ENCODE peak calls at places on chromosomes 6 and 20, in four cellular contexts. One of them, this sample, is unnamed.
A peak's percentile ranks its signal among the peaks of the same experiment; 100 is the strongest.

GRCh38 chr6:137903933-137904821 is 37.1 kb downstream of the TNFAIP3 start:
- DNase-seq in activated CD8-positive, alpha-beta memory T cell treated with anti-CD3 and anti-CD28 coated beads, Interleukin-2, amount 50 U/mL, for 4 hours: peak; percentile 26
- DNase-seq in substantia nigra: no peak
- DNase-seq in T follicular helper cell: no peak
- DNase-seq in this sample: no peak

GRCh38 chr6:160347259-160348208 is 644 bp upstream of the SLC22A3 start:
- DNase-seq in activated CD8-positive, alpha-beta memory T cell treated with anti-CD3 and anti-CD28 coated beads, Interleukin-2, amount 50 U/mL, for 4 hours: no peak
- DNase-seq in substantia nigra: no peak
- DNase-seq in T follicular helper cell: no peak
- DNase-seq in this sample: no peak

GRCh38 chr6:24126586-24127192 is 674 bp downstream of the NRSN1 start:
- DNase-seq in activated CD8-positive, alpha-beta memory T cell treated with anti-CD3 and anti-CD28 coated beads, Interleukin-2, amount 50 U/mL, for 4 hours: no peak
- DNase-seq in substantia nigra: peak; percentile 9
- DNase-seq in T follicular helper cell: no peak
- DNase-seq in this sample: no peak

GRCh38 chr20:44006578-44006977 is 91.9 kb downstream of the TOX2 start:
- DNase-seq in activated CD8-positive, alpha-beta memory T cell treated with anti-CD3 and anti-CD28 coated beads, Interleukin-2, amount 50 U/mL, for 4 hours: no peak
- DNase-seq in substantia nigra: no peak
- DNase-seq in T follicular helper cell: no peak
- DNase-seq in this sample: no peak

GRCh38 chr20:34717230-34718095 is 13.3 kb downstream of the TP53INP2 start:
- DNase-seq in activated CD8-positive, alpha-beta memory T cell treated with anti-CD3 and anti-CD28 coated beads, Interleukin-2, amount 50 U/mL, for 4 hours: no peak
- DNase-seq in substantia nigra: no peak
- DNase-seq in T follicular helper cell: no peak
- DNase-seq in this sample: no peak

GRCh38 chr6:170450946-170451761 is 102.0 kb downstream of the PSMB1 start:
- DNase-seq in activated CD8-positive, alpha-beta memory T cell treated with anti-CD3 and anti-CD28 coated beads, Interleukin-2, amount 50 U/mL, for 4 hours: no peak
- DNase-seq in substantia nigra: no peak
- DNase-seq in T follicular helper cell: no peak
- DNase-seq in this sample: no peak

GRCh38 chr6:111985202-111985731 is 68.6 kb upstream of the CCN6 start:
- DNase-seq in activated CD8-positive, alpha-beta memory T cell treated with anti-CD3 and anti-CD28 coated beads, Interleukin-2, amount 50 U/mL, for 4 hours: peak; percentile 38
- DNase-seq in substantia nigra: no peak
- DNase-seq in T follicular helper cell: no peak
- DNase-seq in this sample: no peak

GRCh38 chr6:137738931-137739504 is 128.0 kb upstream of the TNFAIP3 start:
- DNase-seq in activated CD8-positive, alpha-beta memory T cell treated with anti-CD3 and anti-CD28 coated beads, Interleukin-2, amount 50 U/mL, for 4 hours: no peak
- DNase-seq in substantia nigra: no peak
- DNase-seq in T follicular helper cell: no peak
- DNase-seq in this sample: no peak

GRCh38 chr20:62557425-62557824 is 81.6 kb upstream of the GATA5 start:
- DNase-seq in activated CD8-positive, alpha-beta memory T cell treated with anti-CD3 and anti-CD28 coated beads, Interleukin-2, amount 50 U/mL, for 4 hours: no peak
- DNase-seq in substantia nigra: no peak
- DNase-seq in T follicular helper cell: no peak
- DNase-seq in this sample: no peak

GRCh38 chr6:137697267-137697938 is 169.7 kb upstream of the TNFAIP3 start:
- DNase-seq in activated CD8-positive, alpha-beta memory T cell treated with anti-CD3 and anti-CD28 coated beads, Interleukin-2, amount 50 U/mL, for 4 hours: no peak
- DNase-seq in substantia nigra: no peak
- DNase-seq in T follicular helper cell: no peak
- DNase-seq in this sample: no peak

GRCh38 chr6:144722214-144722737 is 437.1 kb downstream of the UTRN start:
- DNase-seq in activated CD8-positive, alpha-beta memory T cell treated with anti-CD3 and anti-CD28 coated beads, Interleukin-2, amount 50 U/mL, for 4 hours: no peak
- DNase-seq in substantia nigra: no peak
- DNase-seq in T follicular helper cell: no peak
- DNase-seq in this sample: no peak

GRCh38 chr6:133837801-133838349 is 51.0 kb upstream of the TCF21 start:
- DNase-seq in activated CD8-positive, alpha-beta memory T cell treated with anti-CD3 and anti-CD28 coated beads, Interleukin-2, amount 50 U/mL, for 4 hours: peak; percentile 47
- DNase-seq in substantia nigra: no peak
- DNase-seq in T follicular helper cell: peak; percentile 33
- DNase-seq in this sample: no peak

GRCh38 chr6:11042750-11043551 is 1.2 kb downstream of the ELOVL2 start:
- DNase-seq in activated CD8-positive, alpha-beta memory T cell treated with anti-CD3 and anti-CD28 coated beads, Interleukin-2, amount 50 U/mL, for 4 hours: no peak
- DNase-seq in substantia nigra: no peak
- DNase-seq in T follicular helper cell: no peak
- DNase-seq in this sample: no peak

GRCh38 chr6:32609731-32610640 is 20.3 kb upstream of the HLA-DRB1 start:
- DNase-seq in activated CD8-positive, alpha-beta memory T cell treated with anti-CD3 and anti-CD28 coated beads, Interleukin-2, amount 50 U/mL, for 4 hours: peak; percentile 52
- DNase-seq in substantia nigra: peak; percentile 7
- DNase-seq in T follicular helper cell: peak; percentile 46
- DNase-seq in this sample: no peak

GRCh38 chr6:10416516-10416862 is 1.6 kb upstream of the TFAP2A start:
- DNase-seq in activated CD8-positive, alpha-beta memory T cell treated with anti-CD3 and anti-CD28 coated beads, Interleukin-2, amount 50 U/mL, for 4 hours: no peak
- DNase-seq in substantia nigra: no peak
- DNase-seq in T follicular helper cell: no peak
- DNase-seq in this sample: no peak

GRCh38 chr6:15907914-15908518 is 220.9 kb upstream of the MYLIP start:
- DNase-seq in activated CD8-positive, alpha-beta memory T cell treated with anti-CD3 and anti-CD28 coated beads, Interleukin-2, amount 50 U/mL, for 4 hours: no peak
- DNase-seq in substantia nigra: no peak
- DNase-seq in T follicular helper cell: no peak
- DNase-seq in this sample: no peak

GRCh38 chr6:158072083-158072721 is 90.5 kb downstream of the SYNJ2 start:
- DNase-seq in activated CD8-positive, alpha-beta memory T cell treated with anti-CD3 and anti-CD28 coated beads, Interleukin-2, amount 50 U/mL, for 4 hours: peak; percentile 71
- DNase-seq in substantia nigra: peak; percentile 51
- DNase-seq in T follicular helper cell: peak; percentile 36
- DNase-seq in this sample: peak; percentile 49

GRCh38 chr6:96862560-96862959 is 25.3 kb upstream of the GPR63 start:
- DNase-seq in activated CD8-positive, alpha-beta memory T cell treated with anti-CD3 and anti-CD28 coated beads, Interleukin-2, amount 50 U/mL, for 4 hours: no peak
- DNase-seq in substantia nigra: no peak
- DNase-seq in T follicular helper cell: no peak
- DNase-seq in this sample: no peak

GRCh38 chr6:70145178-70145577 is 157.7 kb downstream of the COL9A1 start:
- DNase-seq in activated CD8-positive, alpha-beta memory T cell treated with anti-CD3 and anti-CD28 coated beads, Interleukin-2, amount 50 U/mL, for 4 hours: no peak
- DNase-seq in substantia nigra: no peak
- DNase-seq in T follicular helper cell: no peak
- DNase-seq in this sample: no peak

GRCh38 chr6:166253277-166254229 is 54.6 kb downstream of the PRR18 start:
- DNase-seq in activated CD8-positive, alpha-beta memory T cell treated with anti-CD3 and anti-CD28 coated beads, Interleukin-2, amount 50 U/mL, for 4 hours: no peak
- DNase-seq in substantia nigra: no peak
- DNase-seq in T follicular helper cell: no peak
- DNase-seq in this sample: no peak

GRCh38 chr20:31910071-31910803 is 39.8 kb downstream of the TTLL9 start:
- DNase-seq in activated CD8-positive, alpha-beta memory T cell treated with anti-CD3 and anti-CD28 coated beads, Interleukin-2, amount 50 U/mL, for 4 hours: no peak
- DNase-seq in substantia nigra: no peak
- DNase-seq in T follicular helper cell: no peak
- DNase-seq in this sample: no peak

GRCh38 chr6:146420255-146420654 is 123.4 kb upstream of the RAB32 start:
- DNase-seq in activated CD8-positive, alpha-beta memory T cell treated with anti-CD3 and anti-CD28 coated beads, Interleukin-2, amount 50 U/mL, for 4 hours: no peak
- DNase-seq in substantia nigra: no peak
- DNase-seq in T follicular helper cell: no peak
- DNase-seq in this sample: no peak

GRCh38 chr6:30922447-30922852 is 8.4 kb downstream of the VARS2 start:
- DNase-seq in activated CD8-positive, alpha-beta memory T cell treated with anti-CD3 and anti-CD28 coated beads, Interleukin-2, amount 50 U/mL, for 4 hours: no peak
- DNase-seq in substantia nigra: no peak
- DNase-seq in T follicular helper cell: no peak
- DNase-seq in this sample: no peak

GRCh38 chr6:99588618-99589289 is 17.9 kb upstream of the PRDM13 start:
- DNase-seq in activated CD8-positive, alpha-beta memory T cell treated with anti-CD3 and anti-CD28 coated beads, Interleukin-2, amount 50 U/mL, for 4 hours: peak; percentile 72
- DNase-seq in substantia nigra: peak; percentile 13
- DNase-seq in T follicular helper cell: peak; percentile 42
- DNase-seq in this sample: no peak

GRCh38 chr20:63451821-63452220 is 20.6 kb downstream of the KCNQ2 start:
- DNase-seq in activated CD8-positive, alpha-beta memory T cell treated with anti-CD3 and anti-CD28 coated beads, Interleukin-2, amount 50 U/mL, for 4 hours: no peak
- DNase-seq in substantia nigra: no peak
- DNase-seq in T follicular helper cell: no peak
- DNase-seq in this sample: no peak

GRCh38 chr6:137909533-137909932 is 42.5 kb downstream of the TNFAIP3 start:
- DNase-seq in activated CD8-positive, alpha-beta memory T cell treated with anti-CD3 and anti-CD28 coated beads, Interleukin-2, amount 50 U/mL, for 4 hours: no peak
- DNase-seq in substantia nigra: no peak
- DNase-seq in T follicular helper cell: no peak
- DNase-seq in this sample: no peak

GRCh38 chr6:5998236-5998635 is 8.5 kb downstream of the NRN1 start:
- DNase-seq in activated CD8-positive, alpha-beta memory T cell treated with anti-CD3 and anti-CD28 coated beads, Interleukin-2, amount 50 U/mL, for 4 hours: no peak
- DNase-seq in substantia nigra: no peak
- DNase-seq in T follicular helper cell: no peak
- DNase-seq in this sample: no peak

GRCh38 chr6:149948616-149949015 is 6.8 kb downstream of the ULBP2 start:
- DNase-seq in activated CD8-positive, alpha-beta memory T cell treated with anti-CD3 and anti-CD28 coated beads, Interleukin-2, amount 50 U/mL, for 4 hours: no peak
- DNase-seq in substantia nigra: no peak
- DNase-seq in T follicular helper cell: no peak
- DNase-seq in this sample: no peak

GRCh38 chr6:13383280-13384163 is 55.2 kb upstream of the TBC1D7 start:
- DNase-seq in activated CD8-positive, alpha-beta memory T cell treated with anti-CD3 and anti-CD28 coated beads, Interleukin-2, amount 50 U/mL, for 4 hours: no peak
- DNase-seq in substantia nigra: no peak
- DNase-seq in T follicular helper cell: no peak
- DNase-seq in this sample: no peak

GRCh38 chr6:24690561-24690960 is 23.7 kb downstream of the ACOT13 start:
- DNase-seq in activated CD8-positive, alpha-beta memory T cell treated with anti-CD3 and anti-CD28 coated beads, Interleukin-2, amount 50 U/mL, for 4 hours: no peak
- DNase-seq in substantia nigra: no peak
- DNase-seq in T follicular helper cell: no peak
- DNase-seq in this sample: no peak

GRCh38 chr6:150068786-150069648 is at the start of gene ULBP3:
- DNase-seq in activated CD8-positive, alpha-beta memory T cell treated with anti-CD3 and anti-CD28 coated beads, Interleukin-2, amount 50 U/mL, for 4 hours: peak; percentile 65
- DNase-seq in substantia nigra: peak; percentile 18
- DNase-seq in T follicular helper cell: peak; percentile 33
- DNase-seq in this sample: no peak

GRCh38 chr6:20302702-20303251 is 90.5 kb upstream of the MBOAT1 start:
- DNase-seq in activated CD8-positive, alpha-beta memory T cell treated with anti-CD3 and anti-CD28 coated beads, Interleukin-2, amount 50 U/mL, for 4 hours: no peak
- DNase-seq in substantia nigra: no peak
- DNase-seq in T follicular helper cell: no peak
- DNase-seq in this sample: no peak

GRCh38 chr20:23245553-23246128 is 105.0 kb upstream of the NXT1 start:
- DNase-seq in activated CD8-positive, alpha-beta memory T cell treated with anti-CD3 and anti-CD28 coated beads, Interleukin-2, amount 50 U/mL, for 4 hours: no peak
- DNase-seq in substantia nigra: no peak
- DNase-seq in T follicular helper cell: no peak
- DNase-seq in this sample: no peak

GRCh38 chr6:1864496-1864895 is 254.8 kb downstream of the FOXC1 start:
- DNase-seq in activated CD8-positive, alpha-beta memory T cell treated with anti-CD3 and anti-CD28 coated beads, Interleukin-2, amount 50 U/mL, for 4 hours: no peak
- DNase-seq in substantia nigra: no peak
- DNase-seq in T follicular helper cell: no peak
- DNase-seq in this sample: no peak

GRCh38 chr6:107390685-107391084 is 68.7 kb downstream of the PDSS2 start:
- DNase-seq in activated CD8-positive, alpha-beta memory T cell treated with anti-CD3 and anti-CD28 coated beads, Interleukin-2, amount 50 U/mL, for 4 hours: no peak
- DNase-seq in substantia nigra: no peak
- DNase-seq in T follicular helper cell: no peak
- DNase-seq in this sample: no peak

GRCh38 chr6:21527731-21528130 is 65.8 kb upstream of the SOX4 start:
- DNase-seq in activated CD8-positive, alpha-beta memory T cell treated with anti-CD3 and anti-CD28 coated beads, Interleukin-2, amount 50 U/mL, for 4 hours: no peak
- DNase-seq in substantia nigra: no peak
- DNase-seq in T follicular helper cell: no peak
- DNase-seq in this sample: no peak

GRCh38 chr6:139016337-139017213 is 12.0 kb upstream of the ABRACL start:
- DNase-seq in activated CD8-positive, alpha-beta memory T cell treated with anti-CD3 and anti-CD28 coated beads, Interleukin-2, amount 50 U/mL, for 4 hours: no peak
- DNase-seq in substantia nigra: no peak
- DNase-seq in T follicular helper cell: no peak
- DNase-seq in this sample: no peak

GRCh38 chr6:108594640-108595039 is 33.9 kb downstream of the FOXO3 start:
- DNase-seq in activated CD8-positive, alpha-beta memory T cell treated with anti-CD3 and anti-CD28 coated beads, Interleukin-2, amount 50 U/mL, for 4 hours: no peak
- DNase-seq in substantia nigra: no peak
- DNase-seq in T follicular helper cell: no peak
- DNase-seq in this sample: no peak